ENCODE peak calls at places on chromosomes 6 and 20, in six cellular contexts. One of them, this sample, is unnamed.

GRCh38 chr6:53899512-53899911 is 104.7 kb downstream of the LRRC1 start:
- DNase-seq in A549: no peak
- DNase-seq in esophagus squamous epithelium: no peak
- DNase-seq in body of pancreas: no peak
- DNase-seq in GM12892: no peak
- DNase-seq in transverse colon: no peak
- DNase-seq in this sample: no peak

GRCh38 chr6:2915150-2915549 is 12.0 kb upstream of the SERPINB9 start:
- DNase-seq in A549: no peak
- DNase-seq in esophagus squamous epithelium: no peak
- DNase-seq in body of pancreas: no peak
- DNase-seq in GM12892: no peak
- DNase-seq in transverse colon: no peak
- DNase-seq in this sample: no peak

GRCh38 chr6:35786810-35787209 is 6.0 kb downstream of the CLPSL1 start:
- DNase-seq in A549: no peak
- DNase-seq in esophagus squamous epithelium: no peak
- DNase-seq in body of pancreas: peak
- DNase-seq in GM12892: no peak
- DNase-seq in transverse colon: no peak
- DNase-seq in this sample: no peak

GRCh38 chr6:76134651-76135050 is 62.2 kb upstream of the IMPG1 start:
- DNase-seq in A549: no peak
- DNase-seq in esophagus squamous epithelium: no peak
- DNase-seq in body of pancreas: peak
- DNase-seq in GM12892: no peak
- DNase-seq in transverse colon: no peak
- DNase-seq in this sample: no peak

GRCh38 chr6:142796571-142796970 is 148.4 kb downstream of the HIVEP2 start:
- DNase-seq in A549: no peak
- DNase-seq in esophagus squamous epithelium: no peak
- DNase-seq in body of pancreas: no peak
- DNase-seq in GM12892: no peak
- DNase-seq in transverse colon: no peak
- DNase-seq in this sample: no peak

GRCh38 chr20:6838181-6838826 is 70.8 kb downstream of the BMP2 start:
- DNase-seq in A549: no peak
- DNase-seq in esophagus squamous epithelium: no peak
- DNase-seq in body of pancreas: no peak
- DNase-seq in GM12892: no peak
- DNase-seq in transverse colon: no peak
- DNase-seq in this sample: no peak

GRCh38 chr20:32585011-32585518 is at the start of gene NOL4L:
- DNase-seq in A549: no peak
- DNase-seq in esophagus squamous epithelium: no peak
- DNase-seq in body of pancreas: no peak
- DNase-seq in GM12892: no peak
- DNase-seq in transverse colon: no peak
- DNase-seq in this sample: peak

GRCh38 chr6:124961784-124962611 is at the start of gene RNF217:
- DNase-seq in A549: peak
- DNase-seq in esophagus squamous epithelium: no peak
- DNase-seq in body of pancreas: peak
- DNase-seq in GM12892: peak
- DNase-seq in transverse colon: peak
- DNase-seq in this sample: peak

GRCh38 chr6:134223761-134224445 is 94.0 kb downstream of the SGK1 start:
- DNase-seq in A549: no peak
- DNase-seq in esophagus squamous epithelium: no peak
- DNase-seq in body of pancreas: no peak
- DNase-seq in GM12892: no peak
- DNase-seq in transverse colon: no peak
- DNase-seq in this sample: no peak

GRCh38 chr20:24497851-24498250 is 28.4 kb downstream of the SYNDIG1 start:
- DNase-seq in A549: no peak
- DNase-seq in esophagus squamous epithelium: no peak
- DNase-seq in body of pancreas: peak
- DNase-seq in GM12892: no peak
- DNase-seq in transverse colon: no peak
- DNase-seq in this sample: no peak

GRCh38 chr20:25285091-25285647 is 37.3 kb downstream of the PYGB start:
- DNase-seq in A549: no peak
- DNase-seq in esophagus squamous epithelium: no peak
- DNase-seq in body of pancreas: no peak
- DNase-seq in GM12892: no peak
- DNase-seq in transverse colon: peak
- DNase-seq in this sample: no peak

GRCh38 chr6:121437861-121438651 is 2.6 kb downstream of the GJA1 start:
- DNase-seq in A549: peak
- DNase-seq in esophagus squamous epithelium: no peak
- DNase-seq in body of pancreas: peak
- DNase-seq in GM12892: no peak
- DNase-seq in transverse colon: no peak
- DNase-seq in this sample: no peak

GRCh38 chr6:170049641-170050491 is 241.0 kb downstream of the DLL1 start:
- DNase-seq in A549: no peak
- DNase-seq in esophagus squamous epithelium: no peak
- DNase-seq in body of pancreas: peak
- DNase-seq in GM12892: no peak
- DNase-seq in transverse colon: peak
- DNase-seq in this sample: no peak

GRCh38 chr6:122778961-122779671 is 400 bp upstream of the FABP7 start:
- DNase-seq in A549: no peak
- DNase-seq in esophagus squamous epithelium: no peak
- DNase-seq in body of pancreas: no peak
- DNase-seq in GM12892: no peak
- DNase-seq in transverse colon: no peak
- DNase-seq in this sample: no peak

GRCh38 chr6:4256969-4257368 is 121.6 kb upstream of the ECI2 start:
- DNase-seq in A549: no peak
- DNase-seq in esophagus squamous epithelium: no peak
- DNase-seq in body of pancreas: no peak
- DNase-seq in GM12892: no peak
- DNase-seq in transverse colon: no peak
- DNase-seq in this sample: no peak

GRCh38 chr6:46781478-46782378 is 11.5 kb upstream of the MEP1A start:
- DNase-seq in A549: peak
- DNase-seq in esophagus squamous epithelium: no peak
- DNase-seq in body of pancreas: peak
- DNase-seq in GM12892: no peak
- DNase-seq in transverse colon: peak
- DNase-seq in this sample: peak

GRCh38 chr6:158958504-158959386 is 41.3 kb downstream of the RSPH3 start:
- DNase-seq in A549: no peak
- DNase-seq in esophagus squamous epithelium: no peak
- DNase-seq in body of pancreas: peak
- DNase-seq in GM12892: no peak
- DNase-seq in transverse colon: peak
- DNase-seq in this sample: no peak

GRCh38 chr6:88520445-88520844 is 354.3 kb upstream of the CNR1 start:
- DNase-seq in A549: no peak
- DNase-seq in esophagus squamous epithelium: no peak
- DNase-seq in body of pancreas: no peak
- DNase-seq in GM12892: no peak
- DNase-seq in transverse colon: no peak
- DNase-seq in this sample: no peak

GRCh38 chr6:22145823-22146379 is 150.9 kb downstream of the PRL start:
- DNase-seq in A549: no peak
- DNase-seq in esophagus squamous epithelium: no peak
- DNase-seq in body of pancreas: no peak
- DNase-seq in GM12892: no peak
- DNase-seq in transverse colon: no peak
- DNase-seq in this sample: no peak

GRCh38 chr6:14305131-14305530 is 187.6 kb downstream of the CD83 start:
- DNase-seq in A549: no peak
- DNase-seq in esophagus squamous epithelium: no peak
- DNase-seq in body of pancreas: no peak
- DNase-seq in GM12892: no peak
- DNase-seq in transverse colon: no peak
- DNase-seq in this sample: no peak

GRCh38 chr6:2943564-2943955 is 27.8 kb downstream of the SERPINB6 start:
- DNase-seq in A549: no peak
- DNase-seq in esophagus squamous epithelium: no peak
- DNase-seq in body of pancreas: no peak
- DNase-seq in GM12892: no peak
- DNase-seq in transverse colon: no peak
- DNase-seq in this sample: no peak

GRCh38 chr20:1737134-1737533 is 79.6 kb upstream of the SIRPG start:
- DNase-seq in A549: no peak
- DNase-seq in esophagus squamous epithelium: no peak
- DNase-seq in body of pancreas: no peak
- DNase-seq in GM12892: no peak
- DNase-seq in transverse colon: no peak
- DNase-seq in this sample: no peak

GRCh38 chr6:30981942-30982772 is 1.4 kb upstream of the MUC21 start:
- DNase-seq in A549: no peak
- DNase-seq in esophagus squamous epithelium: no peak
- DNase-seq in body of pancreas: peak
- DNase-seq in GM12892: no peak
- DNase-seq in transverse colon: no peak
- DNase-seq in this sample: no peak

GRCh38 chr6:135334169-135334568 is 153.1 kb downstream of the MYB start:
- DNase-seq in A549: no peak
- DNase-seq in esophagus squamous epithelium: no peak
- DNase-seq in body of pancreas: no peak
- DNase-seq in GM12892: no peak
- DNase-seq in transverse colon: no peak
- DNase-seq in this sample: no peak

GRCh38 chr6:50706575-50706974 is 6.8 kb upstream of the TFAP2D start:
- DNase-seq in A549: no peak
- DNase-seq in esophagus squamous epithelium: no peak
- DNase-seq in body of pancreas: no peak
- DNase-seq in GM12892: no peak
- DNase-seq in transverse colon: no peak
- DNase-seq in this sample: no peak

DNA sequence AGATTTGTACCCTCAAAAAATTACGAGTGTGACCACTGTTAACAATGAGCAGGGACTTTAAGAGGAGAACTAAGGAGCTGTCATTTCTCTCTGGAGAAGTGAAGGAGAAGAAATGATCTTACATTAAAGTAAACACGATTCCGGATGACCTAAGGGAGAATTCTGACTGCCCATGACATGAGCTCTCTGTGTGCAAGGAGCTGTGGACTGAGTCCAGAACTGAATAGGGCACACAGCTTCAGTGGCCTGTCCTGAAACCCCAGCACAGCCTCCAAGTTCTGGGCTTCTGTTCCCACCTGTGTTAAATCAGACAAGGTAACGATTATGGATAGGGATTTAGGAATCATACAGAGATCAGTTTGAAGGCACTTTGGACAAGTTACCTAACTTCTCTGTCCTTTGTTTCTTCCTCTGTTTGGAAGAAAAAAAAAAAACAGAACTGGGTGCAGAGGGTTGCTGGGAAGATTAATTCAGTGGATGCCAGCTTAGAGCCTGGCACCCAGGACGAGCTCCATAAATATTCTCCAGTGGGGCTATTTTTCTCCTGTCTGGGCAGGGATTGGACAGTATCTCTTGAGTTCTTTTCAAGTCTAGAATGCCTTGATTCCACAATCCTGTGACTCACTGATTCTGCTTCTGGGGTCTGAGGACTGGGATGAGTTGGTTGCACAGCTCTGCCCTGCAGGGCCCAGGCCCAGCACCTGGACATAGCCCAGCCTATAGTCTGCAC is 65.7 kb downstream of the MRPL14 start:
- DNase-seq in A549: no peak
- DNase-seq in esophagus squamous epithelium: no peak
- DNase-seq in body of pancreas: no peak
- DNase-seq in GM12892: no peak
- DNase-seq in transverse colon: no peak
- DNase-seq in this sample: no peak
- TF ChIP-seq POLR2A in A549: no peak
- TF ChIP-seq POLR2A in esophagus squamous epithelium: no peak
- TF ChIP-seq POLR2A in body of pancreas: no peak
- TF ChIP-seq POLR2A in GM12892: no peak
- TF ChIP-seq POLR2A in transverse colon: no peak
- TF ChIP-seq POLR2A in this sample: no peak

DNA sequence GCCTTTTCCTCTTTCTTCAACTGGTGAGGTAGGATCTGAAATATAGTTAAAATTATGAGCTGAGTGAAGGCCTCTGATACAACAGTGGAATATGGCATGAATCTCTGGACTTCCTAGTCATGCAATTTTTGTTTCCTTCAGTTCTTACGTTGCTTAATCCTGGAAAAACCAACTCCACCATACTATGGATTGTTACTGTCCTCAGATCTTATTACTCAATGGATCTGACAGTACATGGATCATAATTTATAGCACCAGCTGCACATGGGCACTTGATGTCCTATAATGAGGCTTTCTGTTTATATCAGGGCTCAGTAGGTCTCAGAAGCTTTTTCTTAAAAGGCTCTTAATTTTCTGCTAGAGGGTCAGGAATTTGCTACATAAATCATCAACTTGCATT is 1341.0 kb upstream of the EYS start:
- DNase-seq in A549: no peak
- DNase-seq in esophagus squamous epithelium: no peak
- DNase-seq in body of pancreas: no peak
- DNase-seq in GM12892: no peak
- DNase-seq in transverse colon: no peak
- DNase-seq in this sample: no peak
- TF ChIP-seq POLR2A in A549: no peak
- TF ChIP-seq POLR2A in esophagus squamous epithelium: no peak
- TF ChIP-seq POLR2A in body of pancreas: no peak
- TF ChIP-seq POLR2A in GM12892: no peak
- TF ChIP-seq POLR2A in transverse colon: no peak
- TF ChIP-seq POLR2A in this sample: no peak

DNA sequence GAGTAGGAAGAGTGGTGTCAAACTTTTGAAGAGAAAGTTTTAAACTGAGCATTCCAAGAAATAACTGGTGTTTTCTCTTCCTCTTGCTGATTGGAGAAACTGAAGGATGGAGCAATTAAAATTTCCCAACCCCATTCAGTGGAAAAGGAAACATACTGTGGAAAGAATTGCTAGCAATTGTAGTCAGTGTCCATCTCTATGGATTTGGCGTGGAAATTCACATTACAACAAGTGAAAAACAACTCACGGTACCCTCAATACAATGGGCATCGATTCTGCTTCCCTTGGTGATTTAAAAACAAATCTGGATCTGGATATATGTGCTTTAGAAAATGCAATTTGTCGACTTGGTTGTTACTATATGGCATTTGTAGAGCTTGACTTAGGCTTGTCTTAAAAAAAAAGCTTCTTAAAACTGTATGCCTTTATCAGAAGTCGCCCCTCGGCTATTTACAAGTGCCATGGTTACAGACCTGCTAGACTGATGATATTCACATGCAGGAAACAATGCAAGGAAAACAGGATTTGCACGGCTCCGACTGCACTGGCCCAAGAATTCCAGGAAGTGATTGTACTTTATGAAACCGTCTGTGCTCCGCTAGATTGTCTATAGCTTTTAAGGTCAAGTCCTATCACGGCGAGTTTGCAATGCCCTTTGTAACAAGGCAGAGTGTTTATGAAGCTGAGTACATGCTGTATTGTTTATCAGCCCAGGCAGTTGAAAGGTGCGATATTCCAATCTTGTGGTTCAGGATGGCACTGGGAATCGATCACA is 131.7 kb upstream of the PHACTR1 start:
- DNase-seq in A549: no peak
- DNase-seq in esophagus squamous epithelium: no peak
- DNase-seq in body of pancreas: no peak
- DNase-seq in GM12892: no peak
- DNase-seq in transverse colon: no peak
- DNase-seq in this sample: no peak
- TF ChIP-seq POLR2A in A549: no peak
- TF ChIP-seq POLR2A in esophagus squamous epithelium: no peak
- TF ChIP-seq POLR2A in body of pancreas: no peak
- TF ChIP-seq POLR2A in GM12892: no peak
- TF ChIP-seq POLR2A in transverse colon: no peak
- TF ChIP-seq POLR2A in this sample: no peak

GRCh38 chr6:116615937-116616756 is at the start of gene RSPH4A:
- DNase-seq in A549: peak
- DNase-seq in esophagus squamous epithelium: peak
- DNase-seq in body of pancreas: peak
- DNase-seq in GM12892: peak
- DNase-seq in transverse colon: peak
- DNase-seq in this sample: peak
- TF ChIP-seq POLR2A in A549: peak
- TF ChIP-seq POLR2A in esophagus squamous epithelium: no peak
- TF ChIP-seq POLR2A in body of pancreas: no peak
- TF ChIP-seq POLR2A in GM12892: no peak
- TF ChIP-seq POLR2A in transverse colon: no peak
- TF ChIP-seq POLR2A in this sample: no peak

This sample was measured in H54.